ENCODE peak calls at places on chromosomes 11 and 22, in six cellular contexts. A is HCT116, X is SK-N-SH, C is GM12878, O is T47D, T is H1. U is an unnamed sample.

GRCh38 chr11:11555228-11555627 is 66.6 kb downstream of the GALNT18 start:
- DNase-seq in A (no peak), X (peak; percentile 63), C (no peak), O (no peak), T (no peak), U (no peak)

GRCh38 chr11:1749020-1749758 is 1.2 kb downstream of the IFITM10 start:
- DNase-seq in A (no peak), X (peak; percentile 85), C (no peak), O (peak; percentile 50), T (no peak), U (no peak)

GRCh38 chr22:29621761-29622526 is 18.5 kb downstream of the NF2 start:
- DNase-seq in A (peak; percentile 91), X (no peak), C (no peak), O (peak; percentile 90), T (no peak), U (no peak)

GRCh38 chr11:35747638-35748037 is 85.1 kb downstream of the TRIM44 start:
- DNase-seq in A (no peak), X (no peak), C (no peak), O (peak; percentile 28), T (no peak), U (no peak)

GRCh38 chr11:2515401-2516275 is 70.8 kb downstream of the KCNQ1 start:
- DNase-seq in A (no peak), X (peak; percentile 15), C (no peak), O (no peak), T (no peak), U (no peak)

GRCh38 chr11:130531061-130531460 is 82.6 kb downstream of the ADAMTS15 start:
- DNase-seq in A (no peak), X (no peak), C (no peak), O (no peak), T (no peak), U (no peak)

GRCh38 chr22:19871845-19872778 is 17.4 kb upstream of the GNB1L start:
- DNase-seq in A (no peak), X (no peak), C (no peak), O (no peak), T (peak; percentile 45), U (no peak)

GRCh38 chr11:87726511-87726910 is 448.7 kb downstream of the RAB38 start:
- DNase-seq in A (no peak), X (no peak), C (no peak), O (no peak), T (no peak), U (no peak)

GRCh38 chr11:46322759-46323158 is 24.5 kb upstream of the DGKZ start:
- DNase-seq in A (peak; percentile 45), X (no peak), C (no peak), O (no peak), T (peak; percentile 82), U (peak; percentile 81)

GRCh38 chr22:21025763-21026755 is 6.3 kb downstream of the SLC7A4 start:
- DNase-seq in A (no peak), X (no peak), C (no peak), O (no peak), T (no peak), U (no peak)

GRCh38 chr22:39027717-39028116 is 6.8 kb downstream of the APOBEC3D start:
- DNase-seq in A (no peak), X (no peak), C (no peak), O (no peak), T (no peak), U (no peak)

GRCh38 chr11:35082322-35083180 is 56.4 kb upstream of the CD44 start:
- DNase-seq in A (peak; percentile 81), X (no peak), C (peak; percentile 83), O (peak; percentile 65), T (peak; percentile 48), U (peak; percentile 83)

GRCh38 chr22:47621253-47621652 is 858.8 kb downstream of the TBC1D22A start:
- DNase-seq in A (no peak), X (no peak), C (no peak), O (no peak), T (no peak), U (no peak)

GRCh38 chr11:83713701-83714100 is 427.5 kb upstream of the CCDC90B start:
- DNase-seq in A (no peak), X (no peak), C (no peak), O (no peak), T (no peak), U (no peak)

GRCh38 chr22:37025500-37026070 is 6.0 kb downstream of the MPST start:
- DNase-seq in A (no peak), X (no peak), C (no peak), O (no peak), T (no peak), U (no peak)

GRCh38 chr11:9678576-9678975 is 14.7 kb downstream of the SWAP70 start:
- DNase-seq in A (no peak), X (no peak), C (no peak), O (no peak), T (no peak), U (no peak)

GRCh38 chr22:19121631-19122142 is 525 bp downstream of the DGCR2 start:
- DNase-seq in A (no peak), X (peak; percentile 77), C (no peak), O (peak; percentile 58), T (peak; percentile 63), U (peak; percentile 98)

GRCh38 chr22:30206964-30207363 is 39.6 kb downstream of the LIF start:
- DNase-seq in A (peak; percentile 78), X (peak; percentile 38), C (no peak), O (peak; percentile 80), T (no peak), U (no peak)

GRCh38 chr11:22317656-22318055 is 20.5 kb upstream of the SLC17A6 start:
- DNase-seq in A (no peak), X (no peak), C (no peak), O (no peak), T (no peak), U (no peak)

GRCh38 chr11:106070606-106071005 is 6.5 kb downstream of the KBTBD3 start:
- DNase-seq in A (no peak), X (no peak), C (no peak), O (no peak), T (no peak), U (no peak)

GRCh38 chr11:45229401-45229800 is 56.7 kb downstream of the SYT13 start:
- DNase-seq in A (no peak), X (no peak), C (no peak), O (no peak), T (no peak), U (no peak)
- TF ChIP-seq JUND in A (no peak), X (no peak), C (no peak), O (no peak), T (no peak), U (no peak)

GRCh38 chr22:23064381-23065068 is 5.8 kb upstream of the GNAZ start:
- DNase-seq in A (no peak), X (peak; percentile 3), C (no peak), O (no peak), T (peak; percentile 39), U (no peak)
- TF ChIP-seq JUND in A (no peak), X (no peak), C (no peak), O (no peak), T (no peak), U (no peak)

GRCh38 chr11:70159612-70160570 is 43.2 kb upstream of the FADD start:
- DNase-seq in A (peak; percentile 77), X (no peak), C (no peak), O (no peak), T (no peak), U (no peak)

GRCh38 chr11:70156291-70157037 is 46.6 kb upstream of the FADD start:
- DNase-seq in A (no peak), X (no peak), C (no peak), O (no peak), T (no peak), U (no peak)

GRCh38 chr11:70158757-70159389 is 44.2 kb upstream of the FADD start:
- DNase-seq in A (no peak), X (no peak), C (no peak), O (no peak), T (no peak), U (no peak)

GRCh38 chr11:70155386-70155785 is 47.7 kb upstream of the FADD start:
- DNase-seq in A (no peak), X (no peak), C (no peak), O (no peak), T (no peak), U (no peak)

DNA sequence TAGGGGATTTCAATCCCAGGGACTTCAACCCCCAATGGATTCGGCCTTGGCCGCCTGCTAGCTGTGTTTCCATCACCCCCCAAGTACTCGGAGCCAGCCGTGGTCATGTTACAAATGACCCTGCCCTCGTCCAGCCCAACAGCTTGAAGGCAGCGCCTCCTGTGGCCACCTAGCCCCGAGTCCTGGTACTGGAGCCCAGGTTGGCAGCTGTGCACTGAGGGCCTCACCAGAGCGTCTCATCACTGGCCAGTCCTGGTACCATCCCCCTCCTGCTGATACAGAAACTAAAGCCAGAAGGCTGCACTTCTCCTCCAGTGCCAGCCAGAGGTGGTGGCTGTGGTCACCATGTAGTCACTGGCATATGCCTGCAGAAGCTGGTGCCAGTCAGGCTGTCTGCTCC is 44.9 kb upstream of the FADD start:
- DNase-seq in A (peak; percentile 13), X (peak; percentile 58), C (no peak), O (peak; percentile 49), T (peak; percentile 80), U (peak; percentile 44)
- TF ChIP-seq JUND in A (no peak), X (no peak), C (no peak), O (no peak), T (no peak), U (no peak)

GRCh38 chr22:45627489-45628233 is 44.0 kb upstream of the ATXN10 start:
- DNase-seq in A (no peak), X (no peak), C (no peak), O (no peak), T (no peak), U (no peak)

GRCh38 chr22:45631140-45631539 is 40.5 kb upstream of the ATXN10 start:
- DNase-seq in A (no peak), X (no peak), C (no peak), O (no peak), T (peak; percentile 75), U (no peak)

GRCh38 chr22:45628508-45628907 is 43.1 kb upstream of the ATXN10 start:
- DNase-seq in A (no peak), X (no peak), C (no peak), O (no peak), T (no peak), U (no peak)

GRCh38 chr22:45630436-45630835 is 41.2 kb upstream of the ATXN10 start:
- DNase-seq in A (no peak), X (no peak), C (no peak), O (no peak), T (no peak), U (no peak)

GRCh38 chr22:45629469-45630089 is 42.1 kb upstream of the ATXN10 start:
- DNase-seq in A (no peak), X (peak; percentile 64), C (no peak), O (no peak), T (no peak), U (no peak)
- TF ChIP-seq JUND in A (no peak), X (no peak), C (no peak), O (no peak), T (no peak), U (no peak)

GRCh38 chr11:107078375-107078774 is 60.1 kb upstream of the GUCY1A2 start:
- DNase-seq in A (no peak), X (no peak), C (no peak), O (peak; percentile 22), T (no peak), U (no peak)
- TF ChIP-seq JUND in A (no peak), X (no peak), C (no peak), O (no peak), T (no peak), U (no peak)

GRCh38 chr11:112206071-112206470 is 20.2 kb upstream of the PTS start:
- DNase-seq in A (no peak), X (no peak), C (no peak), O (no peak), T (no peak), U (no peak)
- TF ChIP-seq JUND in A (no peak), X (no peak), C (no peak), O (no peak), T (no peak), U (no peak)